ENCODE peak calls at places on chromosomes 7 and 10, in seven cellular contexts. One of them, this sample, is unnamed.

GRCh38 chr10:88598060-88598459 is 11.5 kb downstream of the LIPJ start:
- DNase-seq in fibroblast of lung: no peak
- DNase-seq in adrenal gland: no peak
- DNase-seq in CD4-positive, CD25-positive, alpha-beta regulatory T cell: no peak
- DNase-seq in cardiac muscle cell: no peak
- DNase-seq in gastrocnemius medialis: no peak
- DNase-seq in AG10803: no peak
- DNase-seq in this sample: no peak

GRCh38 chr10:35259769-35260397 is 76.4 kb upstream of the CCNY start:
- DNase-seq in AG10803: peak
- DNase-seq in fibroblast of lung: peak
- DNase-seq in adrenal gland: no peak
- DNase-seq in gastrocnemius medialis: no peak
- DNase-seq in CD4-positive, CD25-positive, alpha-beta regulatory T cell: no peak
- DNase-seq in cardiac muscle cell: no peak
- DNase-seq in this sample: no peak

GRCh38 chr10:132396495-132397035 is 435 bp upstream of the PWWP2B start:
- DNase-seq in CD4-positive, CD25-positive, alpha-beta regulatory T cell: peak
- DNase-seq in gastrocnemius medialis: peak
- DNase-seq in AG10803: peak
- DNase-seq in adrenal gland: peak
- DNase-seq in cardiac muscle cell: peak
- DNase-seq in fibroblast of lung: peak
- DNase-seq in this sample: no peak

GRCh38 chr10:95363303-95363912 is 72.6 kb upstream of the PDLIM1 start:
- DNase-seq in gastrocnemius medialis: no peak
- DNase-seq in AG10803: peak
- DNase-seq in CD4-positive, CD25-positive, alpha-beta regulatory T cell: peak
- DNase-seq in adrenal gland: peak
- DNase-seq in cardiac muscle cell: peak
- DNase-seq in fibroblast of lung: peak
- DNase-seq in this sample: peak

GRCh38 chr7:24587853-24588252 is 14.6 kb downstream of the PALS2 start:
- DNase-seq in CD4-positive, CD25-positive, alpha-beta regulatory T cell: peak
- DNase-seq in adrenal gland: no peak
- DNase-seq in fibroblast of lung: peak
- DNase-seq in AG10803: no peak
- DNase-seq in gastrocnemius medialis: no peak
- DNase-seq in cardiac muscle cell: peak
- DNase-seq in this sample: peak

GRCh38 chr7:131546126-131546525 is 10.3 kb downstream of the PODXL start:
- DNase-seq in AG10803: peak
- DNase-seq in adrenal gland: no peak
- DNase-seq in cardiac muscle cell: no peak
- DNase-seq in CD4-positive, CD25-positive, alpha-beta regulatory T cell: no peak
- DNase-seq in gastrocnemius medialis: no peak
- DNase-seq in fibroblast of lung: no peak
- DNase-seq in this sample: no peak

GRCh38 chr7:139620676-139621344 is 97.3 kb downstream of the CLEC2L start:
- DNase-seq in adrenal gland: no peak
- DNase-seq in gastrocnemius medialis: peak
- DNase-seq in fibroblast of lung: peak
- DNase-seq in cardiac muscle cell: peak
- DNase-seq in CD4-positive, CD25-positive, alpha-beta regulatory T cell: peak
- DNase-seq in AG10803: no peak
- DNase-seq in this sample: peak

GRCh38 chr7:158856883-158857668 is 718 bp downstream of the DYNC2I1 start:
- DNase-seq in CD4-positive, CD25-positive, alpha-beta regulatory T cell: peak
- DNase-seq in gastrocnemius medialis: no peak
- DNase-seq in cardiac muscle cell: no peak
- DNase-seq in fibroblast of lung: no peak
- DNase-seq in AG10803: no peak
- DNase-seq in adrenal gland: no peak
- DNase-seq in this sample: no peak

GRCh38 chr10:53403688-53404087 is 631.1 kb upstream of the MBL2 start:
- DNase-seq in cardiac muscle cell: peak
- DNase-seq in fibroblast of lung: peak
- DNase-seq in gastrocnemius medialis: peak
- DNase-seq in CD4-positive, CD25-positive, alpha-beta regulatory T cell: no peak
- DNase-seq in AG10803: no peak
- DNase-seq in adrenal gland: no peak
- DNase-seq in this sample: no peak

GRCh38 chr10:79058899-79059771 is 9.6 kb upstream of the ZMIZ1 start:
- DNase-seq in adrenal gland: peak
- DNase-seq in CD4-positive, CD25-positive, alpha-beta regulatory T cell: no peak
- DNase-seq in fibroblast of lung: no peak
- DNase-seq in cardiac muscle cell: peak
- DNase-seq in gastrocnemius medialis: no peak
- DNase-seq in AG10803: no peak
- DNase-seq in this sample: no peak

GRCh38 chr10:77578583-77579227 is 58.9 kb downstream of the KCNMA1 start:
- DNase-seq in gastrocnemius medialis: peak
- DNase-seq in adrenal gland: no peak
- DNase-seq in AG10803: peak
- DNase-seq in cardiac muscle cell: no peak
- DNase-seq in CD4-positive, CD25-positive, alpha-beta regulatory T cell: no peak
- DNase-seq in fibroblast of lung: no peak
- DNase-seq in this sample: no peak

GRCh38 chr7:137989127-137989526 is 12.8 kb downstream of the CREB3L2 start:
- DNase-seq in fibroblast of lung: no peak
- DNase-seq in AG10803: peak
- DNase-seq in gastrocnemius medialis: peak
- DNase-seq in cardiac muscle cell: no peak
- DNase-seq in adrenal gland: no peak
- DNase-seq in CD4-positive, CD25-positive, alpha-beta regulatory T cell: no peak
- DNase-seq in this sample: no peak

DNA sequence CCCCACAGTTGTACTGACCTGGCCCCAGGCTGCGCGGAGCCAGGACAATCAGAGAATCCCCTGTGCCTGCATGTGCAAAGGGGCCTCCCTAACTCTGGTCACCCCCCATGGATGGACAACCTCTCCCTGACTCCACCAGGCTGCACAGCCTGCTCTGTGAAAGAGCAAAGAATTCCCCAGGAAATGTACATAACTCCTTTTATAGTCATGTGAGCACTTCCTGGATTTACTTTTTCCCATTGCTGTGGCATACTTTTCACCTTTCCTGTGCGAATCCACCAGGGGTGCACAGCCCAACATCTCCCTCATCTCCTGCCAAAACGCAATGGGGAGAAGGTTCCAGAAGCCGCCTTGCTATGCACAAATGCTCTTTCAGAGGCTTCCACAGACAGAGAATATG is 27.9 kb downstream of the FGFR2 start:
- DNase-seq in adrenal gland: no peak
- DNase-seq in gastrocnemius medialis: no peak
- DNase-seq in AG10803: no peak
- DNase-seq in cardiac muscle cell: no peak
- DNase-seq in fibroblast of lung: no peak
- DNase-seq in CD4-positive, CD25-positive, alpha-beta regulatory T cell: no peak
- DNase-seq in this sample: no peak
- H3K4me3 ChIP-seq in adrenal gland: no peak
- H3K4me3 ChIP-seq in gastrocnemius medialis: no peak
- H3K4me3 ChIP-seq in AG10803: no peak
- H3K4me3 ChIP-seq in cardiac muscle cell: no peak
- H3K4me3 ChIP-seq in fibroblast of lung: no peak
- H3K4me3 ChIP-seq in CD4-positive, CD25-positive, alpha-beta regulatory T cell: no peak
- H3K4me3 ChIP-seq in this sample: no peak

GRCh38 chr7:25860882-25861228 is 291.1 kb upstream of the NFE2L3 start:
- DNase-seq in AG10803: no peak
- DNase-seq in CD4-positive, CD25-positive, alpha-beta regulatory T cell: no peak
- DNase-seq in cardiac muscle cell: no peak
- DNase-seq in fibroblast of lung: no peak
- DNase-seq in adrenal gland: no peak
- DNase-seq in gastrocnemius medialis: no peak
- DNase-seq in this sample: no peak
- H3K4me3 ChIP-seq in AG10803: no peak
- H3K4me3 ChIP-seq in CD4-positive, CD25-positive, alpha-beta regulatory T cell: no peak
- H3K4me3 ChIP-seq in cardiac muscle cell: no peak
- H3K4me3 ChIP-seq in fibroblast of lung: no peak
- H3K4me3 ChIP-seq in adrenal gland: no peak
- H3K4me3 ChIP-seq in gastrocnemius medialis: no peak
- H3K4me3 ChIP-seq in this sample: no peak

GRCh38 chr7:28062197-28062988 is 118.2 kb downstream of the JAZF1 start:
- DNase-seq in AG10803: peak
- DNase-seq in cardiac muscle cell: peak
- DNase-seq in fibroblast of lung: peak
- DNase-seq in gastrocnemius medialis: peak
- DNase-seq in CD4-positive, CD25-positive, alpha-beta regulatory T cell: peak
- DNase-seq in adrenal gland: peak
- DNase-seq in this sample: peak
- H3K4me3 ChIP-seq in AG10803: no peak
- H3K4me3 ChIP-seq in cardiac muscle cell: no peak
- H3K4me3 ChIP-seq in fibroblast of lung: no peak
- H3K4me3 ChIP-seq in gastrocnemius medialis: no peak
- H3K4me3 ChIP-seq in CD4-positive, CD25-positive, alpha-beta regulatory T cell: no peak
- H3K4me3 ChIP-seq in adrenal gland: no peak
- H3K4me3 ChIP-seq in this sample: no peak

GRCh38 chr7:64938540-64938939 is 35.5 kb downstream of the ZNF273 start:
- DNase-seq in cardiac muscle cell: no peak
- DNase-seq in CD4-positive, CD25-positive, alpha-beta regulatory T cell: no peak
- DNase-seq in AG10803: no peak
- DNase-seq in adrenal gland: no peak
- DNase-seq in fibroblast of lung: no peak
- DNase-seq in gastrocnemius medialis: no peak
- DNase-seq in this sample: no peak
- H3K4me3 ChIP-seq in cardiac muscle cell: no peak
- H3K4me3 ChIP-seq in CD4-positive, CD25-positive, alpha-beta regulatory T cell: no peak
- H3K4me3 ChIP-seq in AG10803: no peak
- H3K4me3 ChIP-seq in adrenal gland: no peak
- H3K4me3 ChIP-seq in fibroblast of lung: no peak
- H3K4me3 ChIP-seq in gastrocnemius medialis: no peak
- H3K4me3 ChIP-seq in this sample: no peak

DNA sequence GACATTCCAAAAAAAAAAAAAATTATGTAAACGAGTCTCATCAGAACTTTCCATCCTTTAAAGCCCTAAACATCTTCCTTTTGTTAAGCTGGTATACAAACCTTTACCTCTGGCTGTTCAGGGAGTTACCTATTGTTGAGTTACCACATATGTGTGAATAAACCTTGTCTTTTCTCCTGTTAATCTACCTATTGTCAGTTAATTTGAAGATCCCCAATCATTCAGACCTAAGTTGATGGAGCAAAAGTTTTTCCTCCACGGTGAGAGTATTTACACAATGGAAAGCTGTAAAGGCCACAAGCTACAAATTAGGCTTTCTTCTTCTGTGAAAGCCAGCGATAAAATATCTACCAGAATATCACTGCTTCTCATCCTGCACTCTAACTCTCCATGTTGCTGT is 80.3 kb downstream of the SKAP2 start:
- DNase-seq in AG10803: no peak
- DNase-seq in fibroblast of lung: no peak
- DNase-seq in adrenal gland: no peak
- DNase-seq in gastrocnemius medialis: no peak
- DNase-seq in cardiac muscle cell: no peak
- DNase-seq in CD4-positive, CD25-positive, alpha-beta regulatory T cell: no peak
- DNase-seq in this sample: no peak
- H3K4me3 ChIP-seq in AG10803: no peak
- H3K4me3 ChIP-seq in fibroblast of lung: no peak
- H3K4me3 ChIP-seq in adrenal gland: no peak
- H3K4me3 ChIP-seq in gastrocnemius medialis: no peak
- H3K4me3 ChIP-seq in cardiac muscle cell: no peak
- H3K4me3 ChIP-seq in CD4-positive, CD25-positive, alpha-beta regulatory T cell: no peak
- H3K4me3 ChIP-seq in this sample: no peak

This sample was measured in Jurkat, Clone E6-1.